ENCODE peak calls at places on chromosomes 5 and 9, in seven cellular contexts. V is GM12891, I is A549, S is testis, C is heart left ventricle, B is tibial nerve, O is H54. Q is an unnamed sample.
A peak's percentile ranks its signal among the peaks of the same experiment; 100 is the strongest.

GRCh38 chr5:67805666-67806348 is 409.7 kb upstream of the PIK3R1 start:
- DNase-seq in V (no peak), I (no peak), S (no peak), C (no peak), B (no peak), O (no peak), Q (no peak)

GRCh38 chr5:169071-169727 is 22.1 kb upstream of the LRRC14B start:
- DNase-seq in V (no peak), I (no peak), S (no peak), C (no peak), B (peak; percentile 23), O (no peak), Q (no peak)

GRCh38 chr5:144971067-144971850 is 800.6 kb downstream of the KCTD16 start:
- DNase-seq in V (no peak), I (no peak), S (no peak), C (no peak), B (no peak), O (no peak), Q (no peak)

GRCh38 chr9:135371535-135371934 is 108.0 kb upstream of the PPP1R26 start:
- DNase-seq in V (no peak), I (no peak), S (no peak), C (no peak), B (no peak), O (no peak), Q (no peak)

GRCh38 chr9:131833906-131834305 is 94.0 kb upstream of the RAPGEF1 start:
- DNase-seq in V (no peak), I (no peak), S (no peak), C (peak; percentile 0), B (no peak), O (no peak), Q (peak; percentile 9)

GRCh38 chr9:117763314-117763713 is 59.1 kb downstream of the TLR4 start:
- DNase-seq in V (no peak), I (no peak), S (no peak), C (no peak), B (no peak), O (peak; percentile 44), Q (no peak)

GRCh38 chr5:99331061-99331460 is 402.3 kb upstream of the CHD1 start:
- DNase-seq in V (no peak), I (no peak), S (no peak), C (no peak), B (no peak), O (no peak), Q (no peak)

GRCh38 chr5:127206320-127207113 is 84.1 kb upstream of the MEGF10 start:
- DNase-seq in V (no peak), I (peak; percentile 59), S (no peak), C (no peak), B (no peak), O (no peak), Q (no peak)

GRCh38 chr9:91166796-91167366 is 194.8 kb downstream of the AUH start:
- DNase-seq in V (no peak), I (no peak), S (no peak), C (no peak), B (no peak), O (no peak), Q (no peak)

GRCh38 chr5:1983919-1984695 is 101.4 kb upstream of the IRX4 start:
- DNase-seq in V (no peak), I (no peak), S (no peak), C (no peak), B (no peak), O (no peak), Q (no peak)

GRCh38 chr5:168947212-168947868 is 353.6 kb downstream of the SLIT3 start:
- DNase-seq in V (peak; percentile 51), I (peak; percentile 60), S (peak; percentile 59), C (no peak), B (no peak), O (peak; percentile 62), Q (peak; percentile 55)

DNA sequence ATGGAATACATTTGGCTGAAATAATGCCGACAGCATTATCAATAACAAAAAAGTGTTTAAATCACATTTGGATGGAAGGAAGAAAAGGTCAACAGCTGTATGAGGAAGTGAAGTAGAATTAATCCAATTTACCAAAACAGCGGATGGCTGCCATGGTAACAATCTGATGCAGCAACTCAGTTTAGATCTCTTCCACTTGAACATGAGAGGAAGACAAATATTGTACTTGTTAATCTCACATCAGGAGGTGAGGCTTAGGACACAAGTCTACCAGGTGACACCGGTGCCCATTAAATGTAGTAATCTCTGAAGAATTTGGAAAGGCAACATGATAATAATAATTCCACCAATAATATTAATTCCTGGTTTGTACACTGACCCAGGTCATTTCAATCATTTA is 2.4 kb downstream of the RASEF start:
- DNase-seq in V (no peak), I (peak; percentile 34), S (no peak), C (no peak), B (no peak), O (no peak), Q (no peak)
- TF ChIP-seq POLR2A in V (no peak), I (no peak), S (no peak), C (no peak), B (no peak), O (no peak), Q (no peak)

GRCh38 chr9:133991211-133991921 is 758 bp downstream of the VAV2 start:
- DNase-seq in V (no peak), I (no peak), S (no peak), C (no peak), B (no peak), O (no peak), Q (no peak)

GRCh38 chr9:133993635-133994253 is 1.6 kb upstream of the VAV2 start:
- DNase-seq in V (no peak), I (no peak), S (no peak), C (no peak), B (no peak), O (no peak), Q (no peak)

GRCh38 chr9:133991964-133992779 is at the start of gene VAV2:
- DNase-seq in V (no peak), I (peak; percentile 35), S (peak; percentile 50), C (peak; percentile 86), B (no peak), O (peak; percentile 84), Q (no peak)

GRCh38 chr9:133994359-133995011 is 2.4 kb upstream of the VAV2 start:
- DNase-seq in V (peak; percentile 84), I (peak; percentile 86), S (peak; percentile 78), C (peak; percentile 92), B (peak; percentile 67), O (peak; percentile 88), Q (peak; percentile 61)

GRCh38 chr9:133992780-133993634 is 883 bp upstream of the VAV2 start:
- DNase-seq in V (peak; percentile 84), I (peak; percentile 64), S (peak; percentile 78), C (peak; percentile 89), B (peak; percentile 81), O (peak; percentile 93), Q (peak; percentile 60)
- TF ChIP-seq POLR2A in V (peak; percentile 26), I (peak; percentile 62), S (no peak), C (peak; percentile 49), B (peak; percentile 23), O (peak; percentile 78), Q (no peak)

GRCh38 chr9:127313042-127313560 is 48.5 kb downstream of the GARNL3 start:
- DNase-seq in V (no peak), I (no peak), S (no peak), C (no peak), B (no peak), O (no peak), Q (no peak)

GRCh38 chr9:127307802-127308201 is 43.2 kb downstream of the GARNL3 start:
- DNase-seq in V (no peak), I (no peak), S (no peak), C (no peak), B (no peak), O (no peak), Q (no peak)

GRCh38 chr9:127308559-127309429 is 44.2 kb downstream of the GARNL3 start:
- DNase-seq in V (no peak), I (no peak), S (no peak), C (no peak), B (no peak), O (no peak), Q (no peak)

GRCh38 chr9:127309715-127310114 is 45.1 kb downstream of the GARNL3 start:
- DNase-seq in V (no peak), I (no peak), S (no peak), C (no peak), B (no peak), O (no peak), Q (no peak)

DNA sequence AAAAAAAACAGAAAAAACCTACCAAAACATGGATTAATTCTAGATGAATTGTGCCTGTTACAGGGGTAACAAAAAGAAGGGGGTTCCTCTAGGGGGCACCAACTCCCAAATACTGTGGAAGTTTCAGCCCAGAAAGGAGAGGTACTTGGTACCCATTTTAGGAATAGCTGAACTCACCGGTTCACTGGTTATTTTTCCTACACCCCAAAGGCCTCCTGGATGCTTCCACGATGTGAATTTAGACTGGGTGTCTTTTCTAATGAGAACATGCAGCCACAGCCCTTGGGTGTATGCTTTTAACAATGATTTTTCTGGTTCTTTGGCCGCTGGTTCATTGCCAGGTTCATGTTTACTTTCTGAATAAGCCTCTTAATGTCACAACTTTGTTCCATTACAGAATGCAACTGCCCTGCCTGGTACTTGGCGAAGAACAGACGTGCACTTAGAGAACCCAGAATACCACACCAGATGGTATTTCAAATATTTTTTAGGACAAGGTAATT is 46.7 kb downstream of the GARNL3 start:
- DNase-seq in V (no peak), I (peak; percentile 33), S (peak; percentile 26), C (no peak), B (peak; percentile 25), O (peak; percentile 29), Q (peak; percentile 26)
- TF ChIP-seq POLR2A in V (no peak), I (no peak), S (no peak), C (no peak), B (no peak), O (no peak), Q (no peak)

GRCh38 chr5:94347130-94347529 is 271.3 kb downstream of the KIAA0825 start:
- DNase-seq in V (no peak), I (no peak), S (no peak), C (no peak), B (no peak), O (no peak), Q (no peak)
- TF ChIP-seq POLR2A in V (no peak), I (no peak), S (no peak), C (no peak), B (no peak), O (no peak), Q (no peak)

DNA sequence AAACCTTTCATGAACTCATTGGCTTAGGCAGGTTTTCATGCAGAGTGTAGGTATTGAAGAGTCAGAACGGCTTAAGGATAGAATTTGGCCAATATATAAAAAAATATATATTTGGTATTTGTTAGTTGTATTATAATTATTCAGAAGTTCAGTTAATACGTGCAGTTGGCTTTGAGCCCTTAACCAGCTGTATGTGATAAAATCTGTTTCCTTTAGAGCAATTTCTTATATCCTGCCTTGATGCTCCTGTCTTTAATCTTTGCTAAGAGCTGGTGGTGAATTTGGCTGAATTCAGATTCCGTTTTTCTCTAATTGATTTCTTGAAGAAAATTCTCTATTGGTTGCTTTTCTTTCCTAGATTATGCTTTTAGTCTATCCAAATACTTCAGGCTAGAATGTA is 3.7 kb downstream of the ANXA1 start:
- DNase-seq in V (no peak), I (no peak), S (no peak), C (no peak), B (no peak), O (no peak), Q (no peak)
- TF ChIP-seq POLR2A in V (no peak), I (no peak), S (no peak), C (no peak), B (no peak), O (no peak), Q (no peak)

GRCh38 chr5:93099902-93100347 is 481.1 kb downstream of the NR2F1-AS1 start:
- DNase-seq in V (no peak), I (no peak), S (no peak), C (no peak), B (no peak), O (no peak), Q (no peak)
- TF ChIP-seq POLR2A in V (no peak), I (no peak), S (no peak), C (no peak), B (no peak), O (no peak), Q (no peak)

GRCh38 chr5:72956324-72957140 is 691 bp downstream of the FCHO2 start:
- DNase-seq in V (peak; percentile 33), I (peak; percentile 47), S (peak; percentile 72), C (peak; percentile 79), B (no peak), O (peak; percentile 54), Q (peak; percentile 75)
- TF ChIP-seq POLR2A in V (no peak), I (peak; percentile 12), S (no peak), C (no peak), B (no peak), O (no peak), Q (no peak)

Q was measured in erythroblast.